ENCODE peak calls at places on chromosomes 2 and 18, in four cellular contexts. S, D, M and F are unnamed samples.
A peak's percentile ranks its signal among the peaks of the same experiment; 100 is the strongest.

GRCh38 chr2:106160786-106161261 is 33.3 kb downstream of the UXS1 start:
- DNase-seq in S (no peak), D (no peak), M (no peak), F (no peak)

GRCh38 chr2:216235462-216235861 is 126.3 kb downstream of the XRCC5 start:
- DNase-seq in M (no peak), D (no peak), S (no peak), F (no peak)

GRCh38 chr2:218781691-218782528 is at the start of gene CYP27A1:
- DNase-seq in D (peak; percentile 38), S (peak; percentile 78), M (peak; percentile 71), F (no peak)

GRCh38 chr2:44952143-44952805 is 10.8 kb downstream of the SIX3 start:
- DNase-seq in M (peak; percentile 94), S (peak; percentile 53), D (peak; percentile 82), F (no peak)

GRCh38 chr18:57533901-57534300 is 52.6 kb downstream of the FECH start:
- DNase-seq in D (no peak), M (peak; percentile 25), S (no peak), F (no peak)

GRCh38 chr2:178508646-178509045 is 28.4 kb downstream of the PLEKHA3 start:
- DNase-seq in M (no peak), S (no peak), D (no peak), F (no peak)

GRCh38 chr2:120624056-120624737 is 111.5 kb upstream of the GLI2 start:
- DNase-seq in M (no peak), D (no peak), S (no peak), F (no peak)

GRCh38 chr18:9996104-9996503 is 82.3 kb downstream of the VAPA start:
- DNase-seq in M (no peak), S (no peak), D (no peak), F (no peak)

GRCh38 chr2:166410828-166411472 is 35.2 kb upstream of the SCN9A start:
- DNase-seq in D (no peak), M (no peak), S (no peak), F (no peak)

GRCh38 chr2:150271952-150272351 is 215.5 kb downstream of the RND3 start:
- DNase-seq in M (no peak), D (no peak), S (no peak), F (no peak)

GRCh38 chr2:240130393-240131195 is 5.5 kb downstream of the COPS9 start:
- DNase-seq in D (no peak), M (no peak), S (peak; percentile 37), F (no peak)

GRCh38 chr2:132929786-132930185 is 259.8 kb upstream of the LYPD1 start:
- DNase-seq in S (no peak), M (no peak), D (no peak), F (no peak)

GRCh38 chr2:176115883-176116813 is at the start of gene HOXD10:
- DNase-seq in D (peak; percentile 72), S (no peak), M (peak; percentile 65), F (no peak)